ENCODE peak calls at places on chromosome 11, in six cellular contexts. One of them, this sample, is unnamed.

GRCh38 chr11:130789241-130789640 is 127.0 kb downstream of the SNX19 start:
- DNase-seq in activated CD8-positive, alpha-beta memory T cell treated with anti-CD3 and anti-CD28 coated beads, Interleukin-2, amount 50 U/mL, for 4 hours: no peak
- DNase-seq in NCI-H345: no peak
- DNase-seq in activated CD4-positive, alpha-beta T cell treated with anti-CD3 and anti-CD28 coated beads, Interleukin-2, amount 50 U/mL, for 1 hour: no peak
- DNase-seq in H4: no peak
- DNase-seq in epithelial cell of esophagus: no peak
- DNase-seq in this sample: no peak

GRCh38 chr11:41533761-41534160 is 74.3 kb upstream of the LRRC4C start:
- DNase-seq in activated CD8-positive, alpha-beta memory T cell treated with anti-CD3 and anti-CD28 coated beads, Interleukin-2, amount 50 U/mL, for 4 hours: no peak
- DNase-seq in NCI-H345: no peak
- DNase-seq in activated CD4-positive, alpha-beta T cell treated with anti-CD3 and anti-CD28 coated beads, Interleukin-2, amount 50 U/mL, for 1 hour: no peak
- DNase-seq in H4: no peak
- DNase-seq in epithelial cell of esophagus: no peak
- DNase-seq in this sample: peak

GRCh38 chr11:90491466-90491865 is 268.6 kb upstream of the CHORDC1 start:
- DNase-seq in activated CD8-positive, alpha-beta memory T cell treated with anti-CD3 and anti-CD28 coated beads, Interleukin-2, amount 50 U/mL, for 4 hours: no peak
- DNase-seq in NCI-H345: no peak
- DNase-seq in activated CD4-positive, alpha-beta T cell treated with anti-CD3 and anti-CD28 coated beads, Interleukin-2, amount 50 U/mL, for 1 hour: no peak
- DNase-seq in H4: no peak
- DNase-seq in epithelial cell of esophagus: peak
- DNase-seq in this sample: no peak

GRCh38 chr11:88886796-88887195 is 179.0 kb downstream of the GRM5 start:
- DNase-seq in activated CD8-positive, alpha-beta memory T cell treated with anti-CD3 and anti-CD28 coated beads, Interleukin-2, amount 50 U/mL, for 4 hours: peak
- DNase-seq in NCI-H345: peak
- DNase-seq in activated CD4-positive, alpha-beta T cell treated with anti-CD3 and anti-CD28 coated beads, Interleukin-2, amount 50 U/mL, for 1 hour: peak
- DNase-seq in H4: peak
- DNase-seq in epithelial cell of esophagus: peak
- DNase-seq in this sample: peak

GRCh38 chr11:45037425-45038005 is 86.8 kb upstream of the TP53I11 start:
- DNase-seq in activated CD8-positive, alpha-beta memory T cell treated with anti-CD3 and anti-CD28 coated beads, Interleukin-2, amount 50 U/mL, for 4 hours: no peak
- DNase-seq in NCI-H345: no peak
- DNase-seq in activated CD4-positive, alpha-beta T cell treated with anti-CD3 and anti-CD28 coated beads, Interleukin-2, amount 50 U/mL, for 1 hour: no peak
- DNase-seq in H4: no peak
- DNase-seq in epithelial cell of esophagus: no peak
- DNase-seq in this sample: no peak

GRCh38 chr11:57134284-57134683 is 47.5 kb upstream of the LRRC55 start:
- DNase-seq in activated CD8-positive, alpha-beta memory T cell treated with anti-CD3 and anti-CD28 coated beads, Interleukin-2, amount 50 U/mL, for 4 hours: no peak
- DNase-seq in NCI-H345: no peak
- DNase-seq in activated CD4-positive, alpha-beta T cell treated with anti-CD3 and anti-CD28 coated beads, Interleukin-2, amount 50 U/mL, for 1 hour: no peak
- DNase-seq in H4: no peak
- DNase-seq in epithelial cell of esophagus: no peak
- DNase-seq in this sample: no peak

GRCh38 chr11:9462806-9463537 is 2.2 kb downstream of the ZNF143 start:
- DNase-seq in activated CD8-positive, alpha-beta memory T cell treated with anti-CD3 and anti-CD28 coated beads, Interleukin-2, amount 50 U/mL, for 4 hours: no peak
- DNase-seq in NCI-H345: no peak
- DNase-seq in activated CD4-positive, alpha-beta T cell treated with anti-CD3 and anti-CD28 coated beads, Interleukin-2, amount 50 U/mL, for 1 hour: no peak
- DNase-seq in H4: peak
- DNase-seq in epithelial cell of esophagus: peak
- DNase-seq in this sample: peak

GRCh38 chr11:125552927-125553326 is 16.4 kb upstream of the EI24 start:
- DNase-seq in activated CD8-positive, alpha-beta memory T cell treated with anti-CD3 and anti-CD28 coated beads, Interleukin-2, amount 50 U/mL, for 4 hours: no peak
- DNase-seq in NCI-H345: no peak
- DNase-seq in activated CD4-positive, alpha-beta T cell treated with anti-CD3 and anti-CD28 coated beads, Interleukin-2, amount 50 U/mL, for 1 hour: no peak
- DNase-seq in H4: no peak
- DNase-seq in epithelial cell of esophagus: no peak
- DNase-seq in this sample: no peak

GRCh38 chr11:106503901-106504300 is 426.4 kb downstream of the AASDHPPT start:
- DNase-seq in activated CD8-positive, alpha-beta memory T cell treated with anti-CD3 and anti-CD28 coated beads, Interleukin-2, amount 50 U/mL, for 4 hours: no peak
- DNase-seq in NCI-H345: no peak
- DNase-seq in activated CD4-positive, alpha-beta T cell treated with anti-CD3 and anti-CD28 coated beads, Interleukin-2, amount 50 U/mL, for 1 hour: no peak
- DNase-seq in H4: no peak
- DNase-seq in epithelial cell of esophagus: no peak
- DNase-seq in this sample: no peak

This sample was measured in foreskin keratinocyte.